ENCODE peak calls at places on chromosomes 1 and 21, in nine cellular contexts. U is uterus, P is A549, Y is HFF-Myc, X is ovary, S is dorsolateral prefrontal cortex, C is cardiac muscle cell, O is neuronal stem cell, D is IMR-90. R is an unnamed sample.

GRCh38 chr1:168960595-168960994 is 145.9 kb upstream of the ATP1B1 start:
- DNase-seq in P (no peak), O (no peak), D (no peak), Y (no peak), X (no peak), C (no peak), S (peak), U (no peak), R (no peak)

GRCh38 chr1:223706077-223706988 is 6.0 kb upstream of the CAPN2 start:
- DNase-seq in O (no peak), C (peak), U (peak), S (no peak), P (peak), Y (no peak), X (peak), D (peak), R (no peak)

GRCh38 chr1:32448773-32449456 is 16.0 kb upstream of the ZBTB8B start:
- DNase-seq in S (no peak), X (no peak), C (peak), O (no peak), P (peak), D (no peak), Y (no peak), U (no peak), R (no peak)

GRCh38 chr21:15063081-15063820 is 1.5 kb downstream of the NRIP1 start:
- DNase-seq in U (no peak), C (peak), D (peak), S (no peak), O (no peak), X (peak), Y (no peak), P (no peak), R (no peak)

GRCh38 chr1:33332881-33333280 is 12.0 kb upstream of the A3GALT2 start:
- DNase-seq in X (no peak), S (peak), C (no peak), D (no peak), P (no peak), Y (no peak), U (no peak), O (no peak), R (peak)

GRCh38 chr1:174204697-174205308 is 45.5 kb downstream of the RABGAP1L start:
- DNase-seq in X (no peak), S (no peak), U (no peak), Y (no peak), O (no peak), P (no peak), D (no peak), C (no peak), R (no peak)

GRCh38 chr1:155977607-155978324 is 581 bp downstream of the ARHGEF2 start:
- DNase-seq in O (no peak), C (peak), U (peak), X (peak), D (no peak), P (peak), S (no peak), Y (no peak), R (no peak)

GRCh38 chr1:61131716-61132115 is 49.4 kb downstream of the NFIA start:
- DNase-seq in X (no peak), C (no peak), U (no peak), Y (peak), O (no peak), D (peak), P (no peak), S (no peak), R (no peak)

GRCh38 chr1:112998592-112999235 is 42.7 kb upstream of the SLC16A1 start:
- DNase-seq in S (no peak), P (peak), U (peak), O (no peak), D (peak), X (peak), C (peak), Y (no peak), R (no peak)

GRCh38 chr1:210347112-210347511 is 18.4 kb downstream of the HHAT start:
- DNase-seq in Y (no peak), S (peak), U (no peak), C (no peak), P (peak), D (no peak), O (no peak), X (no peak), R (no peak)

GRCh38 chr21:31446206-31446900 is 102.3 kb upstream of the TIAM1 start:
- DNase-seq in U (no peak), D (no peak), S (no peak), O (no peak), X (no peak), P (no peak), C (no peak), Y (no peak), R (no peak)

GRCh38 chr1:220798338-220798737 is 11.6 kb downstream of the MTARC1 start:
- DNase-seq in C (no peak), P (no peak), X (no peak), O (no peak), S (no peak), U (no peak), Y (no peak), D (no peak), R (no peak)

GRCh38 chr1:15848929-15849774 is 1.6 kb downstream of the SPEN start:
- DNase-seq in D (peak), O (peak), S (peak), Y (peak), X (peak), U (peak), P (peak), C (peak), R (peak)

GRCh38 chr21:33492571-33492970 is 1.1 kb upstream of the DNAJC28 start:
- DNase-seq in X (no peak), U (no peak), S (no peak), P (no peak), D (peak), C (no peak), O (no peak), Y (no peak), R (no peak)

GRCh38 chr21:31254131-31254530 is 89.9 kb downstream of the TIAM1 start:
- DNase-seq in U (no peak), P (no peak), X (no peak), Y (no peak), O (no peak), S (no peak), D (no peak), C (no peak), R (no peak)

GRCh38 chr1:68049941-68050878 is at the start of gene DIRAS3:
- DNase-seq in Y (no peak), U (peak), O (no peak), P (peak), C (peak), X (peak), D (peak), S (no peak), R (no peak)

GRCh38 chr1:167294528-167294927 is 73.8 kb downstream of the POU2F1 start:
- DNase-seq in Y (no peak), P (no peak), X (no peak), U (no peak), D (peak), O (no peak), S (no peak), C (no peak), R (no peak)

GRCh38 chr1:42417191-42417590 is 36.6 kb downstream of the RIMKLA start:
- DNase-seq in Y (no peak), X (no peak), U (no peak), P (no peak), D (no peak), O (no peak), C (no peak), S (no peak), R (no peak)

GRCh38 chr1:108817811-108818210 is 39.1 kb downstream of the AKNAD1 start:
- DNase-seq in P (no peak), X (no peak), C (no peak), D (no peak), S (no peak), O (no peak), Y (no peak), U (no peak), R (no peak)

GRCh38 chr1:30407030-30407861 is 316.1 kb downstream of the MATN1 start:
- DNase-seq in C (no peak), X (no peak), Y (no peak), S (peak), U (peak), P (no peak), O (no peak), D (no peak), R (peak)

DNA sequence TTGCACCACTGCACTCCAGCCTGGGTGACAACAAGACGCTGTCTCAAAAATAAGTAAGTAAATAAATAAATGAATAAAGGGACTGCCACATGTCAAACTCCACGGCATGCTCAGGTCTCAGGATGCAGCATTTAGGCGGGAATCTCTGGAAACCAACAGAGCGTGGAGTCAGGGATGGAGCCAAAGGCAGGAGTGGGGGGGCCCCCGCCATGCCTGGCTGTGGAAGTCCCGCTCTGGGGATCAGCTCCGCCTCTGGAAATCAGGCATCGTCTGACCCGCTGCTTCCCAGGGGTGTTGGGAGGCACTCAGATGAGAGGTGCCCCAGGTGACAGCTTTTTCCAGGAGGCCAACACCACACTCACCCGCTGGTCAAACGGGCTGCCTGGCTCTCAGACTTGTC is 20.2 kb downstream of the KIF17 start:
- DNase-seq in Y (no peak), D (no peak), P (no peak), S (no peak), X (no peak), O (no peak), U (no peak), C (peak), R (no peak)
- H3K4me3 ChIP-seq in Y (peak), D (no peak), P (no peak), S (no peak), X (no peak), O (peak), U (no peak), C (no peak), R (no peak)

GRCh38 chr1:11479375-11479979 is 522 bp downstream of the DISP3 start:
- DNase-seq in O (no peak), C (peak), S (no peak), D (no peak), U (no peak), P (no peak), X (no peak), Y (no peak), R (no peak)
- H3K4me3 ChIP-seq in O (peak), C (peak), S (peak), D (peak), U (peak), P (peak), X (peak), Y (peak), R (peak)

GRCh38 chr21:38810826-38811164 is 5.1 kb downstream of the ETS2 start:
- DNase-seq in O (no peak), C (no peak), Y (no peak), D (no peak), X (no peak), U (no peak), S (no peak), P (no peak), R (no peak)
- H3K4me3 ChIP-seq in O (no peak), C (no peak), Y (no peak), D (no peak), X (no peak), U (no peak), S (peak), P (peak), R (peak)

GRCh38 chr1:1758059-1758621 is 20.1 kb downstream of the NADK start:
- DNase-seq in U (no peak), P (no peak), C (no peak), Y (no peak), O (no peak), D (no peak), S (no peak), X (no peak), R (peak)
- H3K4me3 ChIP-seq in U (no peak), P (no peak), C (no peak), Y (no peak), O (no peak), D (no peak), S (no peak), X (no peak), R (no peak)

GRCh38 chr1:17588048-17588781 is 48.7 kb downstream of the ARHGEF10L start:
- DNase-seq in S (no peak), P (peak), X (peak), C (peak), Y (peak), U (no peak), O (no peak), D (peak), R (no peak)
- H3K4me3 ChIP-seq in S (no peak), P (peak), X (no peak), C (no peak), Y (peak), U (no peak), O (no peak), D (no peak), R (no peak)

GRCh38 chr1:235012436-235013210 is 116.0 kb downstream of the TOMM20 start:
- DNase-seq in S (no peak), Y (no peak), X (no peak), P (no peak), C (no peak), D (no peak), O (no peak), U (no peak), R (no peak)
- H3K4me3 ChIP-seq in S (no peak), Y (no peak), X (no peak), P (no peak), C (no peak), D (no peak), O (no peak), U (no peak), R (no peak)

DNA sequence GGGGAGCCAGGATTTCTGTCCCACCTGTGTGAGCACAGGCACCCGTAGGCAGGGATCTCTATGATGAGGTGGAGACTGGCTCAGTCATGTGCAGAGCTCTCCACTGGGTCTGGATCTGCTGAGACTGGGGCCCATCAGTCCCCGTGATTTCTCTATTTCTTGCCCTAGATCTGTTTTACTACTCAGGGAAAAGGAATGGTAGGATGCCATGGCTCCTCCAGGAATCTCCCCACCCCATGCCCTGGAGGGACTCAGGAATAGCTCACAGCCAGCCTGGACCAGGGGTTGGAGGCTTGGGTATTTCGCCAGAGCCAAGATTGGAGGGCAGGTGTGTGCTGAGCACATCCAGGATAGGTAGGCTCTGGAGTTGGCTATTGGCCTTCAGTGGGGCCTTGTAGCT is 27.6 kb downstream of the TMEM53 start:
- DNase-seq in C (no peak), P (no peak), X (no peak), O (no peak), S (no peak), Y (no peak), U (no peak), D (peak), R (no peak)
- H3K4me3 ChIP-seq in C (no peak), P (no peak), X (no peak), O (no peak), S (no peak), Y (no peak), U (no peak), D (no peak), R (no peak)

GRCh38 chr1:91020967-91021685 is 709 bp downstream of the ZNF644 start:
- DNase-seq in O (peak), S (peak), U (peak), P (peak), C (peak), D (peak), Y (no peak), X (peak), R (peak)

GRCh38 chr1:91020486-91020885 is 1.3 kb downstream of the ZNF644 start:
- DNase-seq in C (no peak), P (no peak), O (no peak), X (no peak), U (no peak), S (no peak), Y (no peak), D (peak), R (no peak)

GRCh38 chr1:91021686-91022517 is at the start of gene ZNF644:
- DNase-seq in U (peak), O (peak), P (peak), D (peak), S (peak), C (peak), X (peak), Y (peak), R (peak)

GRCh38 chr1:91024501-91025119 is 2.8 kb upstream of the ZNF644 start:
- DNase-seq in X (no peak), S (no peak), O (no peak), U (no peak), C (no peak), P (no peak), Y (no peak), D (no peak), R (no peak)

GRCh38 chr1:91022518-91022929 is 689 bp upstream of the ZNF644 start:
- DNase-seq in Y (no peak), D (no peak), P (no peak), O (no peak), S (no peak), U (no peak), C (no peak), X (no peak), R (no peak)
- H3K4me3 ChIP-seq in Y (peak), D (peak), P (peak), O (no peak), S (peak), U (peak), C (peak), X (peak), R (peak)

R was measured in left lung.